ENCODE peak calls at places on chromosomes 7 and 10, in nine cellular contexts. One of them, this sample, is unnamed.

GRCh38 chr7:127761196-127761595 is 109.2 kb downstream of the SND1 start:
- DNase-seq in foreskin fibroblast: no peak
- DNase-seq in fibroblast of mammary gland: no peak
- DNase-seq in NCI-H446: no peak
- DNase-seq in H54: no peak
- DNase-seq in NCI-H1105 treated with DMSO at 0.1 percent for 48 hours: no peak
- DNase-seq in HTR-8/SVneo: no peak
- DNase-seq in stimulated activated CD8-positive, alpha-beta memory T cell treated with anti-CD3 and anti-CD28 coated beads, Interleukin-7, amount 100 ng/mL, for 1 hour: no peak
- DNase-seq in ureter: no peak
- DNase-seq in this sample: no peak

GRCh38 chr10:52318822-52319464 is 4.9 kb downstream of the DKK1 start:
- DNase-seq in foreskin fibroblast: peak; percentile 91
- DNase-seq in fibroblast of mammary gland: peak; percentile 97
- DNase-seq in NCI-H446: no peak
- DNase-seq in H54: no peak
- DNase-seq in NCI-H1105 treated with DMSO at 0.1 percent for 48 hours: no peak
- DNase-seq in HTR-8/SVneo: peak; percentile 67
- DNase-seq in stimulated activated CD8-positive, alpha-beta memory T cell treated with anti-CD3 and anti-CD28 coated beads, Interleukin-7, amount 100 ng/mL, for 1 hour: no peak
- DNase-seq in ureter: no peak
- DNase-seq in this sample: no peak

GRCh38 chr10:50627443-50627842 is 3.7 kb upstream of the SGMS1 start:
- DNase-seq in foreskin fibroblast: no peak
- DNase-seq in fibroblast of mammary gland: no peak
- DNase-seq in NCI-H446: no peak
- DNase-seq in H54: no peak
- DNase-seq in NCI-H1105 treated with DMSO at 0.1 percent for 48 hours: no peak
- DNase-seq in HTR-8/SVneo: no peak
- DNase-seq in stimulated activated CD8-positive, alpha-beta memory T cell treated with anti-CD3 and anti-CD28 coated beads, Interleukin-7, amount 100 ng/mL, for 1 hour: no peak
- DNase-seq in ureter: no peak
- DNase-seq in this sample: no peak

GRCh38 chr7:142439739-142440138 is 181.9 kb upstream of the PRSS58 start:
- DNase-seq in foreskin fibroblast: no peak
- DNase-seq in fibroblast of mammary gland: no peak
- DNase-seq in NCI-H446: no peak
- DNase-seq in H54: no peak
- DNase-seq in NCI-H1105 treated with DMSO at 0.1 percent for 48 hours: no peak
- DNase-seq in HTR-8/SVneo: no peak
- DNase-seq in stimulated activated CD8-positive, alpha-beta memory T cell treated with anti-CD3 and anti-CD28 coated beads, Interleukin-7, amount 100 ng/mL, for 1 hour: no peak
- DNase-seq in ureter: no peak
- DNase-seq in this sample: no peak

GRCh38 chr7:67593807-67594206 is 597.2 kb downstream of the TYW1 start:
- DNase-seq in foreskin fibroblast: no peak
- DNase-seq in fibroblast of mammary gland: no peak
- DNase-seq in NCI-H446: no peak
- DNase-seq in H54: no peak
- DNase-seq in NCI-H1105 treated with DMSO at 0.1 percent for 48 hours: peak; percentile 40
- DNase-seq in HTR-8/SVneo: no peak
- DNase-seq in stimulated activated CD8-positive, alpha-beta memory T cell treated with anti-CD3 and anti-CD28 coated beads, Interleukin-7, amount 100 ng/mL, for 1 hour: no peak
- DNase-seq in ureter: no peak
- DNase-seq in this sample: no peak

GRCh38 chr10:44818721-44819127 is 92.4 kb upstream of the TMEM72 start:
- DNase-seq in foreskin fibroblast: no peak
- DNase-seq in fibroblast of mammary gland: no peak
- DNase-seq in NCI-H446: no peak
- DNase-seq in H54: no peak
- DNase-seq in NCI-H1105 treated with DMSO at 0.1 percent for 48 hours: no peak
- DNase-seq in HTR-8/SVneo: no peak
- DNase-seq in stimulated activated CD8-positive, alpha-beta memory T cell treated with anti-CD3 and anti-CD28 coated beads, Interleukin-7, amount 100 ng/mL, for 1 hour: no peak
- DNase-seq in ureter: no peak
- DNase-seq in this sample: no peak

GRCh38 chr7:132964886-132965285 is 117.0 kb downstream of the CHCHD3 start:
- DNase-seq in foreskin fibroblast: no peak
- DNase-seq in fibroblast of mammary gland: no peak
- DNase-seq in NCI-H446: no peak
- DNase-seq in H54: no peak
- DNase-seq in NCI-H1105 treated with DMSO at 0.1 percent for 48 hours: no peak
- DNase-seq in HTR-8/SVneo: no peak
- DNase-seq in stimulated activated CD8-positive, alpha-beta memory T cell treated with anti-CD3 and anti-CD28 coated beads, Interleukin-7, amount 100 ng/mL, for 1 hour: no peak
- DNase-seq in ureter: no peak
- DNase-seq in this sample: no peak

GRCh38 chr7:4472739-4473138 is 209.4 kb upstream of the FOXK1 start:
- DNase-seq in foreskin fibroblast: no peak
- DNase-seq in fibroblast of mammary gland: no peak
- DNase-seq in NCI-H446: no peak
- DNase-seq in H54: no peak
- DNase-seq in NCI-H1105 treated with DMSO at 0.1 percent for 48 hours: no peak
- DNase-seq in HTR-8/SVneo: no peak
- DNase-seq in stimulated activated CD8-positive, alpha-beta memory T cell treated with anti-CD3 and anti-CD28 coated beads, Interleukin-7, amount 100 ng/mL, for 1 hour: no peak
- DNase-seq in ureter: no peak
- DNase-seq in this sample: no peak

GRCh38 chr7:37100735-37101331 is 347.8 kb downstream of the ELMO1 start:
- DNase-seq in foreskin fibroblast: no peak
- DNase-seq in fibroblast of mammary gland: no peak
- DNase-seq in NCI-H446: no peak
- DNase-seq in H54: no peak
- DNase-seq in NCI-H1105 treated with DMSO at 0.1 percent for 48 hours: no peak
- DNase-seq in HTR-8/SVneo: no peak
- DNase-seq in stimulated activated CD8-positive, alpha-beta memory T cell treated with anti-CD3 and anti-CD28 coated beads, Interleukin-7, amount 100 ng/mL, for 1 hour: no peak
- DNase-seq in ureter: no peak
- DNase-seq in this sample: no peak